ENCODE peak calls at places on chromosomes 2 and 18, in seven cellular contexts. L is stimulated activated CD8-positive, alpha-beta memory T cell treated with anti-CD3 and anti-CD28 coated beads, Interleukin-7, amount 100 ng/mL, for 48 hours; S is activated CD4-positive, alpha-beta T cell treated with anti-CD3 and anti-CD28 coated beads, Interleukin-2, amount 50 U/mL, for 48 hours; U is fibroblast of mammary gland; Z is KG1; D is AG09319; O is central memory CD4-positive, alpha-beta T cell. G is an unnamed sample.

GRCh38 chr2:1802046-1802445 is 57.7 kb upstream of the PXDN start:
- DNase-seq in L (no peak), S (no peak), U (no peak), Z (no peak), D (no peak), O (no peak), G (no peak)

GRCh38 chr2:182716665-182716990 is 571 bp downstream of the DNAJC10 start:
- DNase-seq in L (no peak), S (no peak), U (no peak), Z (no peak), D (no peak), O (no peak), G (no peak)

GRCh38 chr2:44342854-44343253 is 18.4 kb downstream of the PREPL start:
- DNase-seq in L (no peak), S (no peak), U (peak; percentile 20), Z (no peak), D (no peak), O (peak; percentile 7), G (no peak)

GRCh38 chr2:240601831-240602160 is 15.3 kb downstream of the CAPN10 start:
- DNase-seq in L (no peak), S (no peak), U (no peak), Z (no peak), D (no peak), O (no peak), G (no peak)

GRCh38 chr2:173589604-173590277 is 235.1 kb downstream of the CDCA7 start:
- DNase-seq in L (no peak), S (no peak), U (peak; percentile 38), Z (no peak), D (no peak), O (no peak), G (no peak)

GRCh38 chr2:240847817-240848216 is 20.8 kb upstream of the AGXT start:
- DNase-seq in L (no peak), S (no peak), U (no peak), Z (no peak), D (no peak), O (no peak), G (no peak)

GRCh38 chr18:23662309-23663263 is at the start of gene ANKRD29:
- DNase-seq in L (peak; percentile 9), S (peak; percentile 55), U (peak; percentile 26), Z (no peak), D (no peak), O (peak; percentile 57), G (peak; percentile 71)

GRCh38 chr2:144452169-144453038 is 67.5 kb downstream of the ZEB2 start:
- DNase-seq in L (no peak), S (no peak), U (no peak), Z (no peak), D (no peak), O (no peak), G (peak; percentile 40)

G was measured in nephron progenitor cell.